ENCODE peak calls at places on chromosomes 13 and 19, in nine cellular contexts. V is stromal cell of bone marrow; Q is HEK293T; R is GM18507; E is stimulated activated CD4-positive, alpha-beta T cell treated with anti-CD3 and anti-CD28 coated beads, Interleukin-4, amount 100 ng/mL, for 1 hour; O is DMS153; J is brain pericyte; S is endothelial cell; L is LoVo. G is an unnamed sample.

GRCh38 chr13:45737571-45738002 is 35.5 kb downstream of the CBY2 start:
- DNase-seq in V (no peak), Q (peak; percentile 23), R (no peak), E (no peak), O (no peak), J (no peak), S (no peak), L (no peak), G (no peak)

GRCh38 chr19:57688011-57688763 is 6.4 kb downstream of the ZNF551 start:
- DNase-seq in V (no peak), Q (no peak), R (no peak), E (no peak), O (no peak), J (no peak), S (no peak), L (no peak), G (no peak)

GRCh38 chr13:30103161-30103858 is 204.0 kb downstream of the KATNAL1 start:
- DNase-seq in V (no peak), Q (no peak), R (no peak), E (no peak), O (no peak), J (no peak), S (no peak), L (no peak), G (no peak)

GRCh38 chr13:99766641-99767045 is 204.9 kb downstream of the ZIC5 start:
- DNase-seq in V (no peak), Q (peak; percentile 30), R (no peak), E (no peak), O (no peak), J (no peak), S (no peak), L (no peak), G (no peak)

GRCh38 chr19:36685835-36686234 is 1.6 kb upstream of the ZNF567 start:
- DNase-seq in V (no peak), Q (no peak), R (no peak), E (no peak), O (no peak), J (no peak), S (no peak), L (no peak), G (no peak)

GRCh38 chr19:48553676-48554384 is 1.9 kb downstream of the SULT2B1 start:
- DNase-seq in V (peak; percentile 25), Q (no peak), R (no peak), E (no peak), O (no peak), J (no peak), S (no peak), L (peak; percentile 31), G (peak; percentile 28)

GRCh38 chr13:113607477-113608245 is 23.1 kb downstream of the TFDP1 start:
- DNase-seq in V (no peak), Q (no peak), R (no peak), E (no peak), O (no peak), J (no peak), S (no peak), L (no peak), G (no peak)

GRCh38 chr13:106685142-106685541 is 117.2 kb upstream of the ARGLU1 start:
- DNase-seq in V (no peak), Q (no peak), R (no peak), E (no peak), O (no peak), J (no peak), S (no peak), L (no peak), G (no peak)

GRCh38 chr19:1214862-1215731 is 9.5 kb downstream of the STK11 start:
- DNase-seq in V (no peak), Q (no peak), R (no peak), E (no peak), O (no peak), J (no peak), S (no peak), L (no peak), G (no peak)

GRCh38 chr19:43997631-43998290 is 5.0 kb upstream of the ZNF230 start:
- DNase-seq in V (peak; percentile 39), Q (no peak), R (no peak), E (no peak), O (no peak), J (no peak), S (no peak), L (no peak), G (peak; percentile 13)

GRCh38 chr13:48126944-48127814 is 32.3 kb upstream of the MED4 start:
- DNase-seq in V (peak; percentile 66), Q (peak; percentile 60), R (peak; percentile 22), E (no peak), O (peak; percentile 25), J (no peak), S (peak; percentile 7), L (peak; percentile 72), G (peak; percentile 76)

GRCh38 chr13:112643759-112644459 is 45.9 kb upstream of the ATP11A start:
- DNase-seq in V (no peak), Q (no peak), R (no peak), E (no peak), O (peak; percentile 75), J (no peak), S (no peak), L (no peak), G (no peak)

G was measured in AG10803.